ENCODE peak calls at places on chromosome 1, in ten cellular contexts. One of them, this sample, is unnamed.

GRCh38 chr1:169115891-169116585 is 9.5 kb downstream of the ATP1B1 start:
- DNase-seq in right atrium auricular region: no peak
- DNase-seq in cardiac muscle cell: peak
- DNase-seq in NB4: no peak
- DNase-seq in PC-9: no peak
- DNase-seq in uterus: no peak
- DNase-seq in thoracic aorta: no peak
- DNase-seq in Peyer's patch: peak
- DNase-seq in cardiac fibroblast: no peak
- DNase-seq in astrocyte of the spinal cord: no peak
- DNase-seq in this sample: peak

GRCh38 chr1:165738794-165739193 is 29.9 kb downstream of the TMCO1 start:
- DNase-seq in Peyer's patch: no peak
- DNase-seq in cardiac fibroblast: no peak
- DNase-seq in NB4: no peak
- DNase-seq in uterus: no peak
- DNase-seq in PC-9: no peak
- DNase-seq in astrocyte of the spinal cord: no peak
- DNase-seq in thoracic aorta: no peak
- DNase-seq in right atrium auricular region: no peak
- DNase-seq in cardiac muscle cell: no peak
- DNase-seq in this sample: no peak

GRCh38 chr1:156401175-156401574 is 32.2 kb downstream of the RHBG start:
- DNase-seq in cardiac fibroblast: no peak
- DNase-seq in cardiac muscle cell: no peak
- DNase-seq in astrocyte of the spinal cord: no peak
- DNase-seq in right atrium auricular region: no peak
- DNase-seq in PC-9: no peak
- DNase-seq in NB4: no peak
- DNase-seq in Peyer's patch: no peak
- DNase-seq in thoracic aorta: no peak
- DNase-seq in uterus: no peak
- DNase-seq in this sample: no peak

GRCh38 chr1:95640746-95641145 is 406.7 kb downstream of the RWDD3 start:
- DNase-seq in Peyer's patch: no peak
- DNase-seq in uterus: no peak
- DNase-seq in cardiac fibroblast: peak
- DNase-seq in cardiac muscle cell: peak
- DNase-seq in right atrium auricular region: no peak
- DNase-seq in thoracic aorta: no peak
- DNase-seq in NB4: no peak
- DNase-seq in astrocyte of the spinal cord: no peak
- DNase-seq in PC-9: no peak
- DNase-seq in this sample: no peak

GRCh38 chr1:85200367-85200869 is 398 bp downstream of the SYDE2 start:
- DNase-seq in cardiac fibroblast: peak
- DNase-seq in uterus: no peak
- DNase-seq in astrocyte of the spinal cord: peak
- DNase-seq in cardiac muscle cell: no peak
- DNase-seq in thoracic aorta: no peak
- DNase-seq in right atrium auricular region: peak
- DNase-seq in NB4: peak
- DNase-seq in Peyer's patch: peak
- DNase-seq in PC-9: no peak
- DNase-seq in this sample: peak

GRCh38 chr1:26404641-26405040 is 6.0 kb upstream of the LIN28A start:
- DNase-seq in cardiac fibroblast: peak
- DNase-seq in PC-9: peak
- DNase-seq in Peyer's patch: no peak
- DNase-seq in NB4: no peak
- DNase-seq in astrocyte of the spinal cord: no peak
- DNase-seq in cardiac muscle cell: no peak
- DNase-seq in thoracic aorta: no peak
- DNase-seq in uterus: no peak
- DNase-seq in right atrium auricular region: no peak
- DNase-seq in this sample: no peak

GRCh38 chr1:185348296-185348695 is 31.3 kb upstream of the IVNS1ABP start:
- DNase-seq in cardiac fibroblast: no peak
- DNase-seq in thoracic aorta: no peak
- DNase-seq in uterus: no peak
- DNase-seq in NB4: no peak
- DNase-seq in astrocyte of the spinal cord: no peak
- DNase-seq in Peyer's patch: no peak
- DNase-seq in right atrium auricular region: no peak
- DNase-seq in PC-9: no peak
- DNase-seq in cardiac muscle cell: no peak
- DNase-seq in this sample: no peak

GRCh38 chr1:44985747-44986359 is 542 bp downstream of the EIF2B3 start:
- DNase-seq in cardiac muscle cell: peak
- DNase-seq in right atrium auricular region: no peak
- DNase-seq in astrocyte of the spinal cord: no peak
- DNase-seq in uterus: no peak
- DNase-seq in PC-9: no peak
- DNase-seq in thoracic aorta: no peak
- DNase-seq in NB4: no peak
- DNase-seq in cardiac fibroblast: peak
- DNase-seq in Peyer's patch: no peak
- DNase-seq in this sample: no peak

GRCh38 chr1:72284398-72285073 is 2.2 kb upstream of the NEGR1 start:
- DNase-seq in NB4: peak
- DNase-seq in astrocyte of the spinal cord: peak
- DNase-seq in right atrium auricular region: no peak
- DNase-seq in cardiac muscle cell: peak
- DNase-seq in cardiac fibroblast: peak
- DNase-seq in uterus: peak
- DNase-seq in PC-9: peak
- DNase-seq in Peyer's patch: no peak
- DNase-seq in thoracic aorta: no peak
- DNase-seq in this sample: no peak
- TF ChIP-seq CTCF in NB4: peak
- TF ChIP-seq CTCF in astrocyte of the spinal cord: no peak
- TF ChIP-seq CTCF in right atrium auricular region: no peak
- TF ChIP-seq CTCF in cardiac muscle cell: peak
- TF ChIP-seq CTCF in cardiac fibroblast: no peak
- TF ChIP-seq CTCF in uterus: no peak
- TF ChIP-seq CTCF in PC-9: no peak
- TF ChIP-seq CTCF in Peyer's patch: no peak
- TF ChIP-seq CTCF in thoracic aorta: no peak
- TF ChIP-seq CTCF in this sample: no peak

GRCh38 chr1:24702511-24703293 is 42.5 kb upstream of the CLIC4 start:
- DNase-seq in thoracic aorta: no peak
- DNase-seq in cardiac fibroblast: peak
- DNase-seq in Peyer's patch: no peak
- DNase-seq in astrocyte of the spinal cord: peak
- DNase-seq in uterus: no peak
- DNase-seq in PC-9: peak
- DNase-seq in NB4: no peak
- DNase-seq in right atrium auricular region: no peak
- DNase-seq in cardiac muscle cell: peak
- DNase-seq in this sample: no peak
- H3K4me3 ChIP-seq in thoracic aorta: no peak
- H3K4me3 ChIP-seq in cardiac fibroblast: no peak
- H3K4me3 ChIP-seq in Peyer's patch: no peak
- H3K4me3 ChIP-seq in astrocyte of the spinal cord: no peak
- H3K4me3 ChIP-seq in uterus: no peak
- H3K4me3 ChIP-seq in PC-9: no peak
- H3K4me3 ChIP-seq in NB4: no peak
- H3K4me3 ChIP-seq in right atrium auricular region: no peak
- H3K4me3 ChIP-seq in cardiac muscle cell: no peak
- H3K4me3 ChIP-seq in this sample: no peak

GRCh38 chr1:116825735-116826438 is 71.7 kb downstream of the CD2 start:
- DNase-seq in cardiac muscle cell: no peak
- DNase-seq in thoracic aorta: no peak
- DNase-seq in cardiac fibroblast: no peak
- DNase-seq in PC-9: no peak
- DNase-seq in NB4: no peak
- DNase-seq in Peyer's patch: no peak
- DNase-seq in astrocyte of the spinal cord: no peak
- DNase-seq in uterus: no peak
- DNase-seq in right atrium auricular region: no peak
- DNase-seq in this sample: no peak
- TF ChIP-seq CTCF in cardiac muscle cell: no peak
- TF ChIP-seq CTCF in thoracic aorta: no peak
- TF ChIP-seq CTCF in cardiac fibroblast: no peak
- TF ChIP-seq CTCF in PC-9: no peak
- TF ChIP-seq CTCF in NB4: no peak
- TF ChIP-seq CTCF in Peyer's patch: peak
- TF ChIP-seq CTCF in astrocyte of the spinal cord: no peak
- TF ChIP-seq CTCF in uterus: no peak
- TF ChIP-seq CTCF in right atrium auricular region: no peak
- TF ChIP-seq CTCF in this sample: no peak

GRCh38 chr1:114335273-114335672 is 175.7 kb downstream of the TRIM33 start:
- DNase-seq in Peyer's patch: no peak
- DNase-seq in NB4: no peak
- DNase-seq in astrocyte of the spinal cord: no peak
- DNase-seq in uterus: no peak
- DNase-seq in cardiac muscle cell: no peak
- DNase-seq in right atrium auricular region: no peak
- DNase-seq in PC-9: peak
- DNase-seq in cardiac fibroblast: no peak
- DNase-seq in thoracic aorta: no peak
- DNase-seq in this sample: no peak

GRCh38 chr1:114334297-114334696 is 176.7 kb downstream of the TRIM33 start:
- DNase-seq in right atrium auricular region: no peak
- DNase-seq in uterus: no peak
- DNase-seq in PC-9: no peak
- DNase-seq in cardiac fibroblast: no peak
- DNase-seq in cardiac muscle cell: no peak
- DNase-seq in Peyer's patch: no peak
- DNase-seq in thoracic aorta: no peak
- DNase-seq in NB4: no peak
- DNase-seq in astrocyte of the spinal cord: no peak
- DNase-seq in this sample: no peak

GRCh38 chr1:114331936-114332335 is 178.3 kb upstream of the SYT6 start:
- DNase-seq in cardiac fibroblast: no peak
- DNase-seq in cardiac muscle cell: no peak
- DNase-seq in Peyer's patch: no peak
- DNase-seq in uterus: no peak
- DNase-seq in PC-9: no peak
- DNase-seq in NB4: no peak
- DNase-seq in astrocyte of the spinal cord: no peak
- DNase-seq in thoracic aorta: no peak
- DNase-seq in right atrium auricular region: no peak
- DNase-seq in this sample: no peak

GRCh38 chr1:114336360-114336759 is 174.6 kb downstream of the TRIM33 start:
- DNase-seq in right atrium auricular region: no peak
- DNase-seq in NB4: no peak
- DNase-seq in cardiac muscle cell: no peak
- DNase-seq in thoracic aorta: no peak
- DNase-seq in uterus: no peak
- DNase-seq in PC-9: peak
- DNase-seq in astrocyte of the spinal cord: no peak
- DNase-seq in cardiac fibroblast: no peak
- DNase-seq in Peyer's patch: no peak
- DNase-seq in this sample: no peak

DNA sequence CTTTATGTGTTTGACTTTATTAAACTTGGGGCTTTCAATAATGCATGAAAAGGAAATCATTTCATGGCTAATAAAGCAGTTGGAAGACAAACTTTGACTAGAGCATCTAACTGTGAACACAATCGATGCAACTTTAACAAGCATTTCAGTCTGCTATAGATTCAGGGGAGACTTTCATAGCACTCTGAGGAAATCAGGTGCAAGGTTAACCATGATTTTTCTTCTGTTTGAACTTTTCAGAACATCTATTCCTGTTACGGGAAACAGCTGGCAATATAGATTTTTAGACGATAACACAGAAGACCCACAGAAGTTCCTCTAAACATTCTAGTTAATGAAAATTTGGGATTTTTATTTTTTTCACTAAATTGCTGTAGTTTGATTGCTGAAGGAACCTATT is 177.3 kb downstream of the TRIM33 start:
- DNase-seq in PC-9: no peak
- DNase-seq in uterus: no peak
- DNase-seq in right atrium auricular region: no peak
- DNase-seq in NB4: no peak
- DNase-seq in cardiac fibroblast: no peak
- DNase-seq in cardiac muscle cell: no peak
- DNase-seq in Peyer's patch: no peak
- DNase-seq in thoracic aorta: no peak
- DNase-seq in astrocyte of the spinal cord: no peak
- DNase-seq in this sample: no peak
- H3K4me3 ChIP-seq in PC-9: no peak
- H3K4me3 ChIP-seq in uterus: no peak
- H3K4me3 ChIP-seq in right atrium auricular region: no peak
- H3K4me3 ChIP-seq in NB4: no peak
- H3K4me3 ChIP-seq in cardiac fibroblast: no peak
- H3K4me3 ChIP-seq in cardiac muscle cell: no peak
- H3K4me3 ChIP-seq in Peyer's patch: no peak
- H3K4me3 ChIP-seq in thoracic aorta: no peak
- H3K4me3 ChIP-seq in astrocyte of the spinal cord: no peak
- H3K4me3 ChIP-seq in this sample: no peak

GRCh38 chr1:57065442-57065841 is 99.6 kb upstream of the C8B start:
- DNase-seq in cardiac muscle cell: no peak
- DNase-seq in thoracic aorta: no peak
- DNase-seq in PC-9: no peak
- DNase-seq in astrocyte of the spinal cord: no peak
- DNase-seq in right atrium auricular region: no peak
- DNase-seq in uterus: no peak
- DNase-seq in cardiac fibroblast: no peak
- DNase-seq in Peyer's patch: no peak
- DNase-seq in NB4: no peak
- DNase-seq in this sample: no peak
- TF ChIP-seq CTCF in cardiac muscle cell: no peak
- TF ChIP-seq CTCF in thoracic aorta: no peak
- TF ChIP-seq CTCF in PC-9: no peak
- TF ChIP-seq CTCF in astrocyte of the spinal cord: no peak
- TF ChIP-seq CTCF in right atrium auricular region: no peak
- TF ChIP-seq CTCF in uterus: no peak
- TF ChIP-seq CTCF in cardiac fibroblast: no peak
- TF ChIP-seq CTCF in Peyer's patch: no peak
- TF ChIP-seq CTCF in NB4: no peak
- TF ChIP-seq CTCF in this sample: no peak

DNA sequence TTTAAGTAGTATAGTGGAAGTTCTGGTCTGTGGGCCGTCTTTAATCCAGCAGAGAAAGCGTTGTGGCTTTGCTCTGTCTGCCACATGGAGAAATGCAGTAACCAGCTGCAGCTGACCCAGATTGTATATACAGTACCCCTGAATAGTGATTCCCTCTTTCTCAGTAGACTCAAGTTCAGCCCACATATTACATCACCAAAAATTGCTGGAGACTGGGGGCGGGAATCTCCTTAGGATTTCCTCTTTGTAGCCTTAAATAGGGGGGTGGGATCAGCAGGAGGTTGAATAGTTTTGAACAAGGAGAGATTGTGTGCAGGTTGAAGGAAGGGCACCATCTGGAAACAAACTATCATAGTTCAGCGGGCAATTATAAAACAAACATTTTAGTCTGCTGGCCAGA is at the start of gene ANGPTL1:
- DNase-seq in thoracic aorta: no peak
- DNase-seq in NB4: peak
- DNase-seq in right atrium auricular region: no peak
- DNase-seq in PC-9: no peak
- DNase-seq in cardiac muscle cell: peak
- DNase-seq in cardiac fibroblast: peak
- DNase-seq in uterus: no peak
- DNase-seq in Peyer's patch: no peak
- DNase-seq in astrocyte of the spinal cord: peak
- DNase-seq in this sample: no peak
- H3K4me3 ChIP-seq in thoracic aorta: peak
- H3K4me3 ChIP-seq in NB4: no peak
- H3K4me3 ChIP-seq in right atrium auricular region: peak
- H3K4me3 ChIP-seq in PC-9: no peak
- H3K4me3 ChIP-seq in cardiac muscle cell: no peak
- H3K4me3 ChIP-seq in cardiac fibroblast: no peak
- H3K4me3 ChIP-seq in uterus: peak
- H3K4me3 ChIP-seq in Peyer's patch: peak
- H3K4me3 ChIP-seq in astrocyte of the spinal cord: peak
- H3K4me3 ChIP-seq in this sample: no peak